ENCODE peak calls at places on chromosomes 11 and 22, in six cellular contexts. Q is ovary, W is spleen, H is stomach, T is IMR-90, I is right lobe of liver. F is an unnamed sample.

GRCh38 chr11:4203603-4204360 is 109.2 kb downstream of the RRM1 start:
- DNase-seq in Q (no peak), W (no peak), H (no peak), T (no peak), I (no peak), F (no peak)

GRCh38 chr22:36405671-36406070 is 17.9 kb upstream of the MYH9 start:
- DNase-seq in Q (no peak), W (peak; percentile 92), H (peak; percentile 36), T (no peak), I (no peak), F (no peak)

GRCh38 chr22:23539135-23539838 is 40.8 kb downstream of the IGLL1 start:
- DNase-seq in Q (peak; percentile 85), W (peak; percentile 90), H (peak; percentile 83), T (peak; percentile 69), I (peak; percentile 78), F (peak; percentile 81)

GRCh38 chr11:39304586-39304985 is 2154.9 kb downstream of the LRRC4C start:
- DNase-seq in Q (no peak), W (no peak), H (no peak), T (no peak), I (no peak), F (no peak)

GRCh38 chr22:37564111-37564711 is 3.9 kb downstream of the CDC42EP1 start:
- DNase-seq in Q (peak; percentile 42), W (no peak), H (no peak), T (peak; percentile 49), I (no peak), F (no peak)

GRCh38 chr11:78069465-78069864 is 5.8 kb downstream of the THRSP start:
- DNase-seq in Q (no peak), W (no peak), H (no peak), T (no peak), I (peak; percentile 67), F (peak; percentile 19)

GRCh38 chr11:46099973-46100335 is 21.3 kb downstream of the PHF21A start:
- DNase-seq in Q (no peak), W (no peak), H (no peak), T (peak; percentile 41), I (no peak), F (no peak)

GRCh38 chr11:70467196-70468085 is 69.1 kb downstream of the CTTN start:
- DNase-seq in Q (peak; percentile 44), W (peak; percentile 75), H (peak; percentile 74), T (peak; percentile 39), I (no peak), F (peak; percentile 67)

GRCh38 chr11:35675901-35676610 is 13.5 kb downstream of the TRIM44 start:
- DNase-seq in Q (no peak), W (no peak), H (no peak), T (peak; percentile 45), I (no peak), F (no peak)

GRCh38 chr11:3799143-3799542 is 1.8 kb upstream of the NUP98 start:
- DNase-seq in Q (no peak), W (no peak), H (no peak), T (no peak), I (no peak), F (no peak)

GRCh38 chr11:70087446-70088167 is 9.5 kb downstream of the ANO1 start:
- DNase-seq in Q (no peak), W (no peak), H (no peak), T (no peak), I (no peak), F (no peak)

GRCh38 chr11:107682182-107682971 is 29.5 kb downstream of the SLN start:
- DNase-seq in Q (no peak), W (no peak), H (no peak), T (no peak), I (no peak), F (no peak)

GRCh38 chr22:49431559-49431958 is 396.1 kb downstream of the BRD1 start:
- DNase-seq in Q (no peak), W (no peak), H (no peak), T (no peak), I (no peak), F (no peak)

GRCh38 chr11:12546660-12547059 is 127.6 kb upstream of the TEAD1 start:
- DNase-seq in Q (no peak), W (no peak), H (no peak), T (no peak), I (no peak), F (no peak)

GRCh38 chr11:1751999-1752906 is 1.9 kb upstream of the IFITM10 start:
- DNase-seq in Q (no peak), W (peak; percentile 80), H (no peak), T (no peak), I (no peak), F (no peak)

GRCh38 chr11:78402842-78403241 is 14.8 kb downstream of the GAB2 start:
- DNase-seq in Q (no peak), W (no peak), H (no peak), T (no peak), I (no peak), F (no peak)

GRCh38 chr11:103730151-103730940 is 306.1 kb upstream of the DDI1 start:
- DNase-seq in Q (no peak), W (no peak), H (no peak), T (peak; percentile 81), I (no peak), F (no peak)

GRCh38 chr11:65903715-65904114 is 3.5 kb upstream of the FOSL1 start:
- DNase-seq in Q (no peak), W (no peak), H (no peak), T (no peak), I (no peak), F (no peak)

GRCh38 chr11:86416494-86416893 is 41.8 kb downstream of the CCDC81 start:
- DNase-seq in Q (no peak), W (no peak), H (no peak), T (peak; percentile 60), I (no peak), F (no peak)

GRCh38 chr11:15073361-15074205 is at the start of gene CALCB:
- DNase-seq in Q (no peak), W (no peak), H (no peak), T (peak; percentile 10), I (no peak), F (peak; percentile 50)

GRCh38 chr11:74442601-74443000 is 24.7 kb downstream of the KCNE3 start:
- DNase-seq in Q (no peak), W (no peak), H (no peak), T (peak; percentile 52), I (no peak), F (no peak)

DNA sequence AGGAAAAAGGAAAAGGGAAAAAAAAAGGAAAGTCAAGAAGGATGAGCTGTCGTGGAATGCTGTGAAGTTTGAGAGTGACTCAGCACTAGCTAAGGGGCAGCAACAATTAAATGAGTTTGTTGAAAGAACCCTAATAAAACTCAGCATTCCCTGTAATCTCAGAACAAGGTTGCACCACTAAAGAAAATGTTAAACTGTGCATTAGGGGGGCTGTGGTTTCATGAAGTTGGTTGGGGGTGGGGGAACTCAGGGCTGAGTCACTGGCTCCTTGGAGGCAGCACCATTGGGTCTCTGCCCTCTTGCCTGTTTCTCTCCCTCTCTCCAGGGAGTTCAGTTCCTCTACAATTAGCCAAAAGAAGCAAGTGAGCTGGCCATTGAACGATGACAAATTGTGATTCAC is 64.4 kb upstream of the BLID start:
- DNase-seq in Q (no peak), W (no peak), H (no peak), T (peak; percentile 98), I (no peak), F (no peak)
- TF ChIP-seq CTCF in Q (no peak), W (no peak), H (no peak), T (no peak), I (no peak), F (no peak)

GRCh38 chr11:122157540-122158173 is 41.6 kb upstream of the BLID start:
- DNase-seq in Q (no peak), W (no peak), H (no peak), T (no peak), I (no peak), F (no peak)
- TF ChIP-seq POLR2A in Q (no peak), W (no peak), H (no peak), T (no peak), I (no peak), F (no peak)

GRCh38 chr22:46234851-46235437 is 15.1 kb downstream of the CDPF1 start:
- DNase-seq in Q (no peak), W (no peak), H (no peak), T (no peak), I (no peak), F (no peak)

GRCh38 chr22:46233231-46233630 is 16.9 kb downstream of the CDPF1 start:
- DNase-seq in Q (no peak), W (peak; percentile 76), H (no peak), T (peak; percentile 29), I (no peak), F (peak; percentile 77)

GRCh38 chr22:46226577-46226976 is 23.5 kb downstream of the CDPF1 start:
- DNase-seq in Q (no peak), W (no peak), H (no peak), T (no peak), I (no peak), F (no peak)

GRCh38 chr22:46229701-46230100 is 20.4 kb downstream of the CDPF1 start:
- DNase-seq in Q (no peak), W (no peak), H (no peak), T (peak; percentile 43), I (no peak), F (no peak)

DNA sequence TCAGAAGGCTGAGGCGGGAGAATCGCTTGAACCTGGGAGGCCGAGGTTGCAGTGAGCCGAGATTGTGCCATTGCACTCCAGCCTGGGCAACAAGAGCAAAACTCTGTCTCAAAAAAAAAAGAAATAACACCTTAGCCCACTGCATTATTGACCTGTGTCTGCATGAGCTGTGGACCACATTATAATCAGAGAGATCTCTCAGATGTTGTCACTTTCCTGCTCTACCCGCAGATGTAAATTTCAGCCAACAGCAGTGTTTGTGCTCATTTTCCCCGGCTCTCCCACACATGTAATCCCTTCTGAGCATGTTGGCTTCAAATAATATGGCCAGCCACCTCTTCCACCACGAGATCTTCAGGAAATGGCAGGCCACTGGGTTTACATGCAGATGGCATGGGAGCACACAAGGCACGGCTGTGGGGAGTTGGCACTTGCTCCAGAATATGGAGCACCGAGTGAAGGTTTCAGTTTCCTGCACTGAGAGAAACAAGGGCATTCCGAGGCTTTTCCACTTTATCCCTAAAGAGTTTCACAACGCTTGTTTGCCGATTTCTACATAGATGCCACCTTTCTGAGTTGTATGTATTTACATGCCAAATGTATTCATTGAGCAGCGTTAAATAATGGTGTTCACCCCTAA is 19.7 kb downstream of the CDPF1 start:
- DNase-seq in Q (no peak), W (no peak), H (no peak), T (no peak), I (no peak), F (no peak)
- H3K4me3 ChIP-seq in Q (no peak overlapping the region), W (no peak overlapping the region), H (no peak overlapping the region), T (no peak overlapping the region), I (no peak overlapping the region), F (no peak overlapping the region)

DNA sequence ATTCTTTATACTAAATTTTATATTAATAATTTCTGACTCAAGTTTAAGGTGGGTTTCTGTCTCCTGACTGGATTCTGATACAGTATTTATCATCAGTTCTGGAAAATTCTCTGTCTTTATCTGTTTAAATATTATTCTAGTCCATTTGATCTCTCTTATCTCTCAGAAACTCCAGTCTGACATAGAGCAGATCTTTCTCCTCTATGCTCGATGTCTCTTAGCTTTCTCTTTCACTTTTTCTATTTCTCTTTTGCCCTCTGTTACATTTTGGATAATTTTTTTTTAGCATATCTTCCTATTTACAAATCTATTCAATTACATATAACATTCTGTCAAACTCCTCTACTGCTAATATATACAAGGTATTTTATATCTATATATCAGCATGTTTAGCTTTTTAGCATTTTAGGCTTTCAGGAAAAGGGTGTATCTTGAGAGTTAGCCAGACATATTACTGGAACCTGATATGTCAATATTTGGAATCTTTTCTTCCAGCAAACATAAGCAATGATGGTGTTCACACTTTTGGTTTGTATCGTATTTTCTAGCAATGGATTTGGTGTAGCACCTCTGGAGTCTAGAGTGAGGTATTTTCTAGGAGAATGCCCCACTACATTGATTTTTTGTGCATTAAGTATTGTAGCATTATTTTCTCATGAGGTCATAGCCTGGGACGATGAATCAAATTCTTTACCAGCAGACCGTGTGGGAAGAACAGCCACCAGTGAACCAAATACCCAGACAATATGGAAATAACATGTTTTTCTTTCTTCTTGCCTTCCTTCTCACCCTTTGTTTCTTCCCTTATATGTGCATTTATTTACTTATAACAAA is 4.1 kb upstream of the NNMT start:
- DNase-seq in Q (no peak), W (no peak), H (no peak), T (peak; percentile 85), I (no peak), F (no peak)
- TF ChIP-seq CTCF in Q (no peak), W (no peak), H (no peak), T (no peak), I (no peak), F (no peak)

F was measured in body of pancreas.